ENCODE peak calls at places on chromosomes 6 and 20, in six cellular contexts. D, I, U, X, L and W are unnamed samples.

GRCh38 chr20:23602261-23602660 is 3.5 kb downstream of the CST9 start:
- DNase-seq in I (no peak), D (no peak), U (no peak), X (no peak), L (no peak), W (no peak)

GRCh38 chr6:115984809-115985208 is 75.9 kb downstream of the FRK start:
- DNase-seq in D (no peak), U (no peak), I (no peak), X (no peak), L (no peak), W (no peak)

GRCh38 chr6:329888-330691 is 37.8 kb downstream of the DUSP22 start:
- DNase-seq in I (no peak), X (no peak), U (no peak), L (no peak), D (no peak), W (no peak)

GRCh38 chr20:50630578-50631263 is 60.6 kb downstream of the RIPOR3 start:
- DNase-seq in U (no peak), I (no peak), X (no peak), D (no peak), L (no peak), W (no peak)

GRCh38 chr6:167742719-167743303 is 83.9 kb upstream of the AFDN start:
- DNase-seq in I (no peak), L (peak; percentile 6), X (no peak), U (no peak), D (no peak), W (peak; percentile 46)

GRCh38 chr6:29696147-29697129 is 15.5 kb upstream of the ZFP57 start:
- DNase-seq in D (no peak), L (peak; percentile 21), X (peak; percentile 44), U (no peak), I (no peak), W (no peak)

GRCh38 chr6:130625825-130626500 is 201.2 kb upstream of the SMLR1 start:
- DNase-seq in U (peak; percentile 59), X (peak; percentile 85), L (no peak), D (no peak), I (no peak), W (no peak)

GRCh38 chr6:110826236-110827129 is 11.2 kb upstream of the CDK19 start:
- DNase-seq in U (no peak), D (no peak), L (peak; percentile 44), X (peak; percentile 37), I (no peak), W (peak; percentile 38)

GRCh38 chr20:17992847-17993508 is 24.2 kb downstream of the MGME1 start:
- DNase-seq in U (no peak), I (no peak), L (peak; percentile 69), X (no peak), D (no peak), W (no peak)

GRCh38 chr6:164927288-164928040 is 381.9 kb downstream of the C6orf118 start:
- DNase-seq in D (peak; percentile 29), L (peak; percentile 33), X (peak; percentile 76), U (peak; percentile 3), I (peak; percentile 85), W (peak; percentile 76)

GRCh38 chr6:75693534-75693933 is 55.5 kb upstream of the MYO6 start:
- DNase-seq in U (peak; percentile 5), D (no peak), L (no peak), I (no peak), X (peak; percentile 36), W (no peak)

GRCh38 chr20:21513181-21513663 is 642 bp downstream of the NKX2-2 start:
- DNase-seq in D (no peak), U (no peak), X (peak; percentile 25), I (no peak), L (no peak), W (no peak)

GRCh38 chr6:1670711-1671462 is 61.2 kb downstream of the FOXC1 start:
- DNase-seq in L (peak; percentile 42), X (no peak), D (no peak), U (no peak), I (no peak), W (no peak)

GRCh38 chr20:22567944-22568871 is 16.2 kb downstream of the FOXA2 start:
- DNase-seq in U (no peak), D (no peak), I (no peak), L (no peak), X (no peak), W (no peak)